ENCODE peak calls at places on chromosomes 4 and X, in eight cellular contexts. Y is kidney, G is B cell, K is BJ, L is HL-60, A is endothelial cell, O is psoas muscle, D is IMR-90. T is an unnamed sample.

GRCh38 chr4:53507671-53508286 is 83.5 kb downstream of the LNX1 start:
- DNase-seq in Y (peak), G (no peak), K (no peak), L (no peak), A (no peak), O (peak), D (peak), T (no peak)

GRCh38 chr4:1406946-1407656 is 859 bp upstream of the NKX1-1 start:
- DNase-seq in Y (no peak), G (no peak), K (no peak), L (no peak), A (no peak), O (no peak), D (no peak), T (no peak)

GRCh38 chrX:48892896-48893295 is 4.7 kb downstream of the TIMM17B start:
- DNase-seq in Y (peak), G (no peak), K (no peak), L (no peak), A (no peak), O (no peak), D (no peak), T (no peak)

GRCh38 chr4:128538111-128538882 is 250.7 kb upstream of the PGRMC2 start:
- DNase-seq in Y (no peak), G (no peak), K (no peak), L (no peak), A (no peak), O (no peak), D (no peak), T (no peak)

GRCh38 chrX:106159861-106160282 is 8.2 kb upstream of the PWWP3B start:
- DNase-seq in Y (no peak), G (no peak), K (no peak), L (no peak), A (no peak), O (no peak), D (no peak), T (no peak)

GRCh38 chr4:110193822-110194761 is 4.3 kb downstream of the ELOVL6 start:
- DNase-seq in Y (peak), G (peak), K (no peak), L (no peak), A (peak), O (peak), D (peak), T (peak)

GRCh38 chr4:23920296-23920695 is 30.4 kb upstream of the PPARGC1A start:
- DNase-seq in Y (no peak), G (no peak), K (no peak), L (no peak), A (no peak), O (no peak), D (no peak), T (no peak)

GRCh38 chrX:152926279-152926678 is 28.4 kb downstream of the ZNF185 start:
- DNase-seq in Y (peak), G (peak), K (no peak), L (no peak), A (peak), O (no peak), D (peak), T (peak)

GRCh38 chr4:19791422-19792113 is 460.1 kb upstream of the SLIT2 start:
- DNase-seq in Y (no peak), G (no peak), K (no peak), L (no peak), A (no peak), O (no peak), D (peak), T (no peak)

GRCh38 chrX:35890699-35891098 is 28.8 kb upstream of the CFAP47 start:
- DNase-seq in Y (peak), G (no peak), K (no peak), L (no peak), A (peak), O (no peak), D (peak), T (peak)

GRCh38 chrX:133495464-133496391 is 80.4 kb upstream of the GPC4 start:
- DNase-seq in Y (no peak), G (no peak), K (peak), L (no peak), A (no peak), O (peak), D (peak), T (no peak)

GRCh38 chrX:21996872-21997271 is 35.3 kb upstream of the PHEX start:
- DNase-seq in Y (no peak), G (no peak), K (no peak), L (peak), A (no peak), O (no peak), D (peak), T (no peak)

GRCh38 chr4:74202062-74202586 is 44.2 kb downstream of the MTHFD2L start:
- DNase-seq in Y (no peak), G (no peak), K (no peak), L (no peak), A (no peak), O (no peak), D (peak), T (no peak)

GRCh38 chr4:127732623-127733199 is 2.5 kb downstream of the SLC25A31 start:
- DNase-seq in Y (no peak), G (no peak), K (no peak), L (no peak), A (no peak), O (no peak), D (peak), T (no peak)

GRCh38 chr4:82381235-82381634 is 7.4 kb upstream of the HNRNPD start:
- DNase-seq in Y (no peak), G (no peak), K (no peak), L (no peak), A (no peak), O (no peak), D (no peak), T (no peak)

GRCh38 chr4:14151099-14151498 is 523.6 kb upstream of the BOD1L1 start:
- DNase-seq in Y (no peak), G (no peak), K (no peak), L (no peak), A (no peak), O (no peak), D (peak), T (no peak)

GRCh38 chr4:163755013-163755412 is 260.5 kb downstream of the TMA16 start:
- DNase-seq in Y (no peak), G (peak), K (no peak), L (no peak), A (no peak), O (no peak), D (peak), T (no peak)

GRCh38 chr4:15873117-15873516 is 65.4 kb downstream of the FGFBP1 start:
- DNase-seq in Y (no peak), G (no peak), K (no peak), L (no peak), A (no peak), O (no peak), D (no peak), T (no peak)

GRCh38 chr4:184598753-184599491 is 50.3 kb downstream of the CASP3 start:
- DNase-seq in Y (no peak), G (no peak), K (no peak), L (no peak), A (no peak), O (no peak), D (no peak), T (no peak)

GRCh38 chrX:30147996-30148643 is 67.2 kb upstream of the MAGEB2 start:
- DNase-seq in Y (peak), G (no peak), K (no peak), L (no peak), A (no peak), O (no peak), D (no peak), T (no peak)

GRCh38 chr4:158079661-158080060 is 93.2 kb downstream of the GASK1B start:
- DNase-seq in Y (no peak), G (no peak), K (no peak), L (no peak), A (no peak), O (no peak), D (no peak), T (no peak)

GRCh38 chr4:138236035-138236434 is 6.1 kb downstream of the SLC7A11 start:
- DNase-seq in Y (no peak), G (no peak), K (no peak), L (no peak), A (no peak), O (no peak), D (peak), T (no peak)

GRCh38 chrX:3262906-3263305 is 83.5 kb downstream of the MXRA5 start:
- DNase-seq in Y (no peak), G (no peak), K (peak), L (no peak), A (no peak), O (no peak), D (peak), T (no peak)

GRCh38 chr4:42282081-42282901 is 115.0 kb upstream of the SHISA3 start:
- DNase-seq in Y (no peak), G (peak), K (no peak), L (peak), A (peak), O (no peak), D (peak), T (peak)

GRCh38 chr4:77236806-77237205 is 79.8 kb downstream of the CCNG2 start:
- DNase-seq in Y (no peak), G (no peak), K (no peak), L (no peak), A (no peak), O (no peak), D (no peak), T (no peak)

GRCh38 chrX:77160301-77160700 is 286.9 kb upstream of the FGF16 start:
- DNase-seq in Y (no peak), G (no peak), K (no peak), L (no peak), A (peak), O (no peak), D (no peak), T (no peak)
- TF ChIP-seq CTCF in Y (no peak), G (no peak), K (peak), L (no peak), A (peak), O (peak), D (peak), T (no peak)

DNA sequence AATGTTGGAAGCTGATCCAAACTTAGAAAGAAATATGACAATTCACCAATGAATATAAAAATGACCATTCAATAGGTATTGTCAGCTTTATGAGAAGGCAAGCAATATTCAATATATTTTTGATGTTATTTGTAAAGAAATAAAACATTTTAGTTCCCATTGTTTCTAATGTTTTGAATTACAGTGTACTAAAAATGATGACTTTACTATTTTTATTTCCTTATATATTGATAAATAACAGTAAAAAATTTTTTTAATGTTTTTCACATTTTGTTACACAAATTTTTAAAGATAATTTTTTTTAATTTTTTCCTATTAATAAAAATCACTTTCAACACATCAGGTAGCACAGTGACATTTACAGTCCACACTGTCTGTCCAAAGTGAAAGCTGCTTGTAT is 565.5 kb upstream of the FAM241A start:
- DNase-seq in Y (no peak), G (no peak), K (no peak), L (no peak), A (no peak), O (no peak), D (no peak), T (no peak)
- TF ChIP-seq CTCF in Y (no peak), G (no peak), K (no peak), L (no peak), A (no peak), O (no peak), D (no peak), T (no peak)

DNA sequence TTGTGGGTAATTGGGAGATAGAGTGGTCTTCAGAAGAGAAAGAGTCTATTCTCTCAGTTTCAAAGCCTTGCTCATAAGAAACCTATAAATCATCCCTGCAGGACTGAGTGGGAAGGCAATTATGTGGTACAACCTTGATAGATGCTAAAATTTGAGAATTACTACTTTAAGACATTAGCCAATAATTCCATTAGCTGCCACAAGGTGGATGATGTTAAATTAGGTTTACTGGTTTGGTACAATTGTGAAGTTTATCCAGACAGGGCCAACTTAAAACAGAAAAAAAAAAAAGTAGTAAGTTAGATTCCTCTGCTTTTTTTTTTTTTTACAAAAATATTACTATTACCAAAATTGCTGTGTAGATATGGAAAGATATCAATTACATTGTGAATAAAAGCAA is 73.2 kb upstream of the AMOT start:
- DNase-seq in Y (no peak), G (no peak), K (no peak), L (no peak), A (no peak), O (no peak), D (no peak), T (no peak)
- TF ChIP-seq CTCF in Y (no peak), G (no peak), K (no peak), L (no peak), A (no peak), O (peak), D (no peak), T (peak)

GRCh38 chr4:111778543-111778942 is 366.7 kb upstream of the FAM241A start:
- DNase-seq in Y (no peak), G (no peak), K (no peak), L (no peak), A (no peak), O (no peak), D (no peak), T (no peak)
- TF ChIP-seq CTCF in Y (no peak), G (no peak), K (peak), L (no peak), A (no peak), O (no peak), D (no peak), T (no peak)

GRCh38 chr4:114132830-114133229 is 153.4 kb upstream of the ARSJ start:
- DNase-seq in Y (no peak), G (no peak), K (no peak), L (no peak), A (no peak), O (no peak), D (no peak), T (no peak)
- TF ChIP-seq CTCF in Y (no peak), G (peak), K (peak), L (no peak), A (peak), O (no peak), D (peak), T (peak)

GRCh38 chr4:55409468-55410171 is 13.9 kb downstream of the TMEM165 start:
- DNase-seq in Y (no peak), G (peak), K (no peak), L (no peak), A (no peak), O (no peak), D (peak), T (no peak)
- TF ChIP-seq CTCF in Y (peak), G (peak), K (peak), L (no peak), A (no peak), O (peak), D (peak), T (peak)

GRCh38 chr4:3808597-3808996 is 42.4 kb downstream of the ADRA2C start:
- DNase-seq in Y (no peak), G (no peak), K (no peak), L (no peak), A (no peak), O (no peak), D (no peak), T (no peak)
- TF ChIP-seq CTCF in Y (no peak), G (no peak), K (no peak), L (no peak), A (no peak), O (no peak), D (no peak), T (no peak)

T was measured in nephron progenitor cell.